ENCODE peak calls at places on chromosome 6, in nine cellular contexts. R is GM20000, L is astrocyte of the cerebellum, N is endothelial cell, F is A549, Y is bronchial epithelial cell, P is glutamatergic neuron, D is GM06990, U is astrocyte. H is an unnamed sample.

GRCh38 chr6:138979365-138979764 is 8.7 kb downstream of the REPS1 start:
- DNase-seq in R (no peak), F (no peak), L (no peak), Y (peak; percentile 49), N (no peak), U (no peak), P (no peak), D (no peak), H (no peak)

GRCh38 chr6:49934770-49935169 is 29.2 kb downstream of the DEFB114 start:
- DNase-seq in U (no peak), Y (no peak), D (no peak), P (no peak), F (no peak), R (no peak), L (no peak), N (no peak), H (no peak)

GRCh38 chr6:108492131-108492766 is 68.5 kb upstream of the FOXO3 start:
- DNase-seq in D (peak; percentile 10), U (peak; percentile 36), R (peak; percentile 38), N (peak; percentile 8), P (no peak), F (peak; percentile 6), L (peak; percentile 53), Y (peak; percentile 67), H (no peak)

GRCh38 chr6:142926494-142927273 is 18.3 kb downstream of the HIVEP2 start:
- DNase-seq in P (peak; percentile 82), L (no peak), R (peak; percentile 94), F (peak; percentile 58), D (peak; percentile 86), U (peak; percentile 84), Y (peak; percentile 43), N (peak; percentile 79), H (peak; percentile 83)

GRCh38 chr6:81487489-81487888 is 265.0 kb downstream of the TENT5A start:
- DNase-seq in U (peak; percentile 22), F (no peak), L (no peak), D (no peak), N (no peak), Y (no peak), P (peak; percentile 17), R (no peak), H (no peak)

GRCh38 chr6:45439459-45439858 is 61.7 kb upstream of the SUPT3H start:
- DNase-seq in R (no peak), L (no peak), P (no peak), F (no peak), Y (no peak), U (no peak), N (no peak), D (no peak), H (no peak)

GRCh38 chr6:23529902-23530301 is 596.1 kb upstream of the NRSN1 start:
- DNase-seq in U (no peak), N (no peak), D (no peak), F (no peak), Y (no peak), L (no peak), R (no peak), P (no peak), H (no peak)

GRCh38 chr6:79762370-79762769 is 131.2 kb downstream of the SH3BGRL2 start:
- DNase-seq in N (no peak), Y (peak; percentile 16), R (no peak), P (no peak), L (no peak), U (no peak), F (no peak), D (no peak), H (no peak)

GRCh38 chr6:36666726-36667591 is 11.6 kb upstream of the CDKN1A start:
- DNase-seq in D (peak; percentile 89), U (peak; percentile 95), R (peak; percentile 79), L (peak; percentile 80), F (no peak), P (peak; percentile 71), Y (peak; percentile 99), N (peak; percentile 26), H (peak; percentile 69)

GRCh38 chr6:37171141-37171969 is 1.4 kb downstream of the PIM1 start:
- DNase-seq in F (no peak), U (peak; percentile 67), N (peak; percentile 28), P (peak; percentile 43), R (no peak), D (peak; percentile 61), L (no peak), Y (no peak), H (peak; percentile 43)

GRCh38 chr6:26329763-26330511 is 35.1 kb upstream of the BTN3A2 start:
- DNase-seq in P (peak; percentile 54), R (no peak), N (peak; percentile 49), U (peak; percentile 31), F (no peak), Y (peak; percentile 56), D (peak; percentile 64), L (no peak), H (peak; percentile 60)

GRCh38 chr6:81909981-81910910 is 157.8 kb upstream of the TENT5A start:
- DNase-seq in D (no peak), L (no peak), U (peak; percentile 56), F (no peak), N (no peak), P (no peak), R (no peak), Y (no peak), H (no peak)

GRCh38 chr6:89375427-89375868 is 22.9 kb upstream of the UBE2J1 start:
- DNase-seq in N (peak; percentile 61), U (no peak), D (peak; percentile 74), P (peak; percentile 76), Y (peak; percentile 60), R (peak; percentile 34), F (no peak), L (no peak), H (peak; percentile 35)

GRCh38 chr6:169691260-169691659 is 10.6 kb downstream of the WDR27 start:
- DNase-seq in L (no peak), Y (no peak), U (no peak), R (no peak), F (no peak), N (no peak), D (no peak), P (no peak), H (no peak)

GRCh38 chr6:36386495-36387439 is 702 bp downstream of the ETV7 start:
- DNase-seq in P (no peak), F (peak; percentile 15), N (peak; percentile 25), U (peak; percentile 51), Y (peak; percentile 50), R (peak; percentile 51), L (peak; percentile 23), D (no peak), H (peak; percentile 27)

GRCh38 chr6:88183503-88183902 is 17.4 kb upstream of the CNR1 start:
- DNase-seq in F (no peak), N (no peak), U (no peak), P (no peak), Y (no peak), L (no peak), D (no peak), R (no peak), H (no peak)

GRCh38 chr6:38239719-38240451 is 399.8 kb downstream of the BTBD9 start:
- DNase-seq in U (peak; percentile 76), F (no peak), R (no peak), N (no peak), Y (peak; percentile 45), P (no peak), D (no peak), L (no peak), H (no peak)

GRCh38 chr6:80547827-80548226 is 441.4 kb downstream of the BCKDHB start:
- DNase-seq in R (no peak), D (no peak), N (no peak), F (no peak), P (no peak), L (peak; percentile 85), U (peak; percentile 93), Y (peak; percentile 70), H (no peak)

GRCh38 chr6:73152998-73153757 is 72.1 kb downstream of the KHDC1L start:
- DNase-seq in L (no peak), R (no peak), N (no peak), D (no peak), P (no peak), Y (peak; percentile 35), U (no peak), F (no peak), H (no peak)
- TF ChIP-seq CTCF in L (no peak), R (no peak), N (no peak), D (no peak), P (no peak), Y (no peak), U (no peak), F (no peak), H (no peak)

DNA sequence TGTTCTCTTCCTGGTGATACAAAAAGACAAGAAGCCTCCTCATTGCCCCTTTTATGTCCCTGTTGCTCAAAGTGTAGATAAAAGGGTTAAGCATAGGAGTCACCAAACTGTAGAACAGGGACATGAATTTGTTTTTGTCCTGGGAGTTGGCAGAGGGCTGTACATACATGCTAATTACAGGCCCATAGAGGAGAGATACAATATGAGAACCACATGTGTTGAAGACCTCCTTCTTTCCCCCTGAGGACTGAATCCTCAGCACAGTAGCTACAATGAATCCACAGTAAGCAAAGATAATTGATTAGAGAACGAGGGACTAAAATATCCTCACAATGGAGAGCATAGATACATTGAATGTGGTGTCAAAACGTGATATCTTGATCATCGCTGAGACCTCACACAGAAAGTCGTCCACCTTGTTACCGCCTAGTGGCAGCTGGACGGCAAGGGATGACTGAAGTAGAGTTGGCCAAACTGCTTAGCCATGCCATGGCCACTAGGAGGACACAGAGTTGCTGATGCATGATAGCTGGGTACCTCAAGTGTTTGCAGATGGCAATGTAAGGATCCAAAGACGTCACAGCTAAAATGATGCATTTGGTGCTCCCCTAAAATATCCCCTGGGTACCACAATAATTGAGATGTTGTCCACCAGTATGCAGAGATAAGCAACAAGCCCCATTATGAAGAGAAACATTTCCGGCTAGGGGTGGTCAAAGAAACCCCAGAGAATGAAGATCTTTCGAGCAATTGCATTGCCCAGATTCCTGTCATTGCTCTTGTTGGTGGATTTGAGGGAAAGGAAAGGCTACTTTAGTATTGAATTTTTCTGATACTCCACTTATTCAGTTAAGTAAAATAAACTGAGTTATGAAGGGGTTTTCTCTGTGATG is 15.0 kb downstream of the OR2B3 start:
- DNase-seq in D (no peak), Y (peak; percentile 46), L (no peak), R (peak; percentile 16), U (no peak), N (peak; percentile 52), P (peak; percentile 50), F (peak; percentile 36), H (peak; percentile 38)
- TF ChIP-seq CTCF in D (peak; percentile 67), Y (peak; percentile 77), L (peak; percentile 52), R (peak; percentile 10), U (peak; percentile 34), N (peak; percentile 85), P (peak; percentile 83), F (peak; percentile 33), H (peak; percentile 82)

GRCh38 chr6:122484760-122485159 is 13.2 kb upstream of the SERINC1 start:
- DNase-seq in N (no peak), F (no peak), Y (no peak), P (no peak), U (no peak), D (no peak), R (peak; percentile 9), L (no peak), H (no peak)
- TF ChIP-seq CTCF in N (no peak), F (no peak), Y (no peak), P (no peak), U (no peak), D (peak; percentile 26), R (no peak), L (no peak), H (no peak)

DNA sequence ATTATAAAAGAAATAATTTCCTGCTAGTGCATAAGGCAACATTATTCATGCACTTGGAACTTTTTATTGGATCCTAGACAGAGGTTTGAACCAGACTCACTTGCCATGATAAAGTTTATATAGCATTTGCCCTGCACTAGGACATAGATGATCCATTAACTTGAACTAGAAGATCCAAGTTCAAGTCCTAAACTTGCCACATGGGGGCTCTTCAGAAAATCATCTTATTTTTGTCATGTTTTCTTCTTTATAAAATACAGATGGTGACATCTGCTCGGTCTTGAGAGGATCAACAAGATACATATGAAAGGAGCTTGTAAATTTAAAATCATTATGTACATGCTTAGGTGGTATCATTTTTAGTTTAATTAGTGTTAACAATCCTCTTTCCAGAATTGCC is 94.5 kb downstream of the SIM1 start:
- DNase-seq in P (no peak), N (no peak), F (no peak), U (no peak), L (no peak), R (no peak), D (no peak), Y (no peak), H (no peak)
- TF ChIP-seq CTCF in P (no peak), N (peak; percentile 22), F (peak; percentile 17), U (no peak), L (peak; percentile 8), R (no peak), D (peak; percentile 31), Y (no peak), H (no peak)

H was measured in nephron progenitor cell.